ENCODE peak calls at places on chromosomes 12 and 14, in six cellular contexts. N, C, Z, B, S and W are unnamed samples.

GRCh38 chr12:120466560-120467315 is 2.8 kb downstream of the SRSF9 start:
- DNase-seq in N (no peak), C (peak; percentile 7), Z (peak; percentile 45), B (peak; percentile 55), S (peak; percentile 28), W (peak; percentile 75)

GRCh38 chr12:132063491-132063890 is 80.6 kb downstream of the DDX51 start:
- DNase-seq in N (no peak), C (no peak), Z (no peak), B (no peak), S (no peak), W (no peak)

GRCh38 chr12:79439179-79439825 is 251.5 kb downstream of the PAWR start:
- DNase-seq in N (no peak), C (no peak), Z (no peak), B (no peak), S (no peak), W (no peak)

GRCh38 chr12:108525681-108526080 is 10.6 kb downstream of the FICD start:
- DNase-seq in N (no peak), C (no peak), Z (no peak), B (no peak), S (no peak), W (no peak)

GRCh38 chr12:124055066-124055465 is 82.1 kb downstream of the ZNF664 start:
- DNase-seq in N (no peak), C (no peak), Z (no peak), B (no peak), S (no peak), W (no peak)

GRCh38 chr12:6226002-6226700 is 26.0 kb downstream of the CD9 start:
- DNase-seq in N (no peak), C (peak; percentile 91), Z (peak; percentile 61), B (no peak), S (peak; percentile 68), W (peak; percentile 38)

GRCh38 chr14:105126126-105126969 is 42.2 kb downstream of the JAG2 start:
- DNase-seq in N (no peak), C (no peak), Z (no peak), B (no peak), S (no peak), W (no peak)

GRCh38 chr12:131415781-131416180 is 295.1 kb upstream of the SFSWAP start:
- DNase-seq in N (no peak), C (no peak), Z (no peak), B (peak; percentile 71), S (no peak), W (no peak)

GRCh38 chr14:74660167-74660566 is 48.1 kb upstream of the LTBP2 start:
- DNase-seq in N (no peak), C (no peak), Z (no peak), B (no peak), S (no peak), W (no peak)

GRCh38 chr14:99080306-99080705 is 191.7 kb downstream of the BCL11B start:
- DNase-seq in N (no peak), C (no peak), Z (no peak), B (no peak), S (no peak), W (no peak)

GRCh38 chr12:39620664-39621658 is 1.4 kb upstream of the ABCD2 start:
- DNase-seq in N (peak; percentile 63), C (no peak), Z (no peak), B (peak; percentile 13), S (no peak), W (no peak)

GRCh38 chr12:114676142-114676741 is 7.7 kb downstream of the TBX3 start:
- DNase-seq in N (no peak), C (no peak), Z (no peak), B (no peak), S (no peak), W (no peak)

GRCh38 chr14:91935621-91936020 is 11.9 kb downstream of the FBLN5 start:
- DNase-seq in N (no peak), C (no peak), Z (no peak), B (no peak), S (no peak), W (no peak)

GRCh38 chr14:74941676-74942097 is 13.7 kb downstream of the PGF start:
- DNase-seq in N (peak; percentile 43), C (no peak), Z (peak; percentile 46), B (no peak), S (no peak), W (peak; percentile 69)

GRCh38 chr12:133233993-133234564 is 1.6 kb downstream of the ANHX start:
- DNase-seq in N (no peak), C (no peak), Z (no peak), B (no peak), S (no peak), W (no peak)

GRCh38 chr12:101459642-101460346 is 15.3 kb upstream of the SPIC start:
- DNase-seq in N (no peak), C (no peak), Z (peak; percentile 31), B (no peak), S (peak; percentile 29), W (peak; percentile 14)

GRCh38 chr14:24123465-24124417 is 6.7 kb upstream of the FITM1 start:
- DNase-seq in N (no peak), C (no peak), Z (no peak), B (no peak), S (no peak), W (no peak)

GRCh38 chr12:6205761-6206160 is 5.6 kb downstream of the CD9 start:
- DNase-seq in N (no peak), C (no peak), Z (no peak), B (no peak), S (no peak), W (no peak)

GRCh38 chr12:31597066-31597465 is 6.1 kb upstream of the DENND5B start:
- DNase-seq in N (no peak), C (no peak), Z (no peak), B (no peak), S (no peak), W (no peak)

GRCh38 chr12:62711626-62712305 is 223.2 kb downstream of the PPM1H start:
- DNase-seq in N (no peak), C (no peak), Z (no peak), B (no peak), S (no peak), W (no peak)
- H3K4me3 ChIP-seq in N (no peak overlapping the region), C (no peak overlapping the region), Z (no peak overlapping the region), B (no peak overlapping the region), S (no peak overlapping the region), W (no peak overlapping the region)

DNA sequence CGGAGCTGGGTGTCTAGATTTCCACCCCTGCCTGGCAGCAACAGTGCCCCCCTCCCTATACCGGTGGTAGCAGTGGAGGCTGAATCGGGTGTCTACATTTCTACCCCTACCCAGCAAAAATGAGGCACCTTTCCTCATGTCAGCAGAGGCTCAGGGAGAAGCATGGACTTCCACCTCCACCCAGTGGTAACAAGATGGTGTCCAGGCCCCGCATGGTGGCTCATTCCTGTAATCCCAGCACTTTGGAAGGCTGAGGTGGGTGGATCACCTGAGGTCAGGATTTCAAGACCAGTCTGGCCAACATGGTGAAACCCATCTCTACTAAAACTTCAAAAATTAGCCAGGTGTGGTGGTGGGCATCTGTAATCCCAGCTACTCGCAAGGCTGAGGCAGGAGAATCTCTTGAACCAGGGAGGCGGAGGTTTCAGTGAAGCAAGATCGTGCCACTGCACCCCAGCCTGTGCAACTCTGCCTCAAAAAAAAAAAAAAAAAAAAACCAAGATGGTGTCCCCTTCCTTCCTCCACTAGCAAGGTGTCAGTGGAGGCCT is 35.5 kb upstream of the OR5AU1 start:
- DNase-seq in N (no peak), C (no peak), Z (no peak), B (peak; percentile 34), S (no peak), W (no peak)
- TF ChIP-seq CTCF in N (no peak), C (no peak), Z (no peak), B (peak; percentile 32), S (no peak), W (no peak)

GRCh38 chr12:51850933-51851244 is 2.4 kb upstream of the FIGNL2 start:
- DNase-seq in N (no peak), C (no peak), Z (no peak), B (no peak), S (no peak), W (no peak)
- H3K4me3 ChIP-seq in N (no peak overlapping the region), C (no peak overlapping the region), Z (no peak overlapping the region), B (no peak overlapping the region), S (no peak overlapping the region), W (no peak overlapping the region)

GRCh38 chr12:19737019-19737418 is 297.7 kb downstream of the AEBP2 start:
- DNase-seq in N (no peak), C (no peak), Z (no peak), B (no peak), S (no peak), W (no peak)

GRCh38 chr12:19740472-19741131 is 301.3 kb downstream of the AEBP2 start:
- DNase-seq in N (no peak), C (no peak), Z (no peak), B (no peak), S (no peak), W (no peak)

GRCh38 chr12:19741132-19741489 is 301.8 kb downstream of the AEBP2 start:
- DNase-seq in N (no peak), C (no peak), Z (no peak), B (no peak), S (no peak), W (no peak)

GRCh38 chr12:19744760-19745218 is 305.5 kb downstream of the AEBP2 start:
- DNase-seq in N (no peak), C (peak; percentile 43), Z (no peak), B (no peak), S (no peak), W (no peak)

GRCh38 chr12:19739195-19739776 is 300.0 kb downstream of the AEBP2 start:
- DNase-seq in N (peak; percentile 5), C (peak; percentile 61), Z (peak; percentile 88), B (peak; percentile 52), S (peak; percentile 60), W (peak; percentile 29)
- TF ChIP-seq CTCF in N (peak; percentile 43), C (peak; percentile 72), Z (no peak), B (peak; percentile 70), S (peak; percentile 51), W (peak; percentile 64)

GRCh38 chr12:102776041-102776440 is 141.0 kb downstream of the PAH start:
- DNase-seq in N (no peak), C (no peak), Z (no peak), B (no peak), S (no peak), W (no peak)

GRCh38 chr12:102781117-102781516 is 135.9 kb downstream of the PAH start:
- DNase-seq in N (no peak), C (no peak), Z (peak; percentile 14), B (no peak), S (no peak), W (no peak)
- H3K4me3 ChIP-seq in N (no peak overlapping the region), C (no peak overlapping the region), Z (no peak overlapping the region), B (no peak overlapping the region), S (no peak overlapping the region), W (no peak overlapping the region)

GRCh38 chr12:122080149-122081107 is 1.9 kb downstream of the MLXIP start:
- DNase-seq in N (no peak), C (peak; percentile 70), Z (peak; percentile 74), B (peak; percentile 66), S (peak; percentile 84), W (peak; percentile 89)
- TF ChIP-seq CTCF in N (no peak), C (no peak), Z (no peak), B (no peak), S (no peak), W (no peak)